ENCODE peak calls at places on chromosomes 12 and 14, in four cellular contexts. U, K, B and N are unnamed samples.

GRCh38 chr12:12210416-12210815 is 56.4 kb downstream of the LRP6 start:
- DNase-seq in U (no peak), K (no peak), B (no peak), N (no peak)

GRCh38 chr14:104794641-104795467 is 694 bp downstream of the AKT1 start:
- DNase-seq in U (no peak), K (no peak), B (no peak), N (no peak)

GRCh38 chr12:20368653-20369163 is 371 bp downstream of the PDE3A start:
- DNase-seq in U (no peak), K (no peak), B (no peak), N (no peak)

GRCh38 chr14:98120831-98121464 is 1151.0 kb downstream of the BCL11B start:
- DNase-seq in U (no peak), K (no peak), B (peak; percentile 43), N (no peak)

GRCh38 chr14:50272498-50272897 is 39.5 kb downstream of the L2HGDH start:
- DNase-seq in U (no peak), K (no peak), B (no peak), N (no peak)

GRCh38 chr14:37122288-37122687 is 50.1 kb downstream of the SLC25A21 start:
- DNase-seq in U (no peak), K (no peak), B (no peak), N (no peak)

GRCh38 chr12:85029456-85029855 is 6.6 kb downstream of the TSPAN19 start:
- DNase-seq in U (no peak), K (no peak), B (no peak), N (no peak)

GRCh38 chr12:110371408-110372055 is 32.0 kb downstream of the ANAPC7 start:
- DNase-seq in U (no peak), K (no peak), B (no peak), N (peak; percentile 70)

GRCh38 chr12:131046813-131047788 is 93.4 kb downstream of the ADGRD1 start:
- DNase-seq in U (no peak), K (no peak), B (no peak), N (no peak)

GRCh38 chr14:52117433-52117832 is 48.6 kb upstream of the NID2 start:
- DNase-seq in U (no peak), K (no peak), B (no peak), N (no peak)

GRCh38 chr12:15194947-15195346 is 26.3 kb downstream of the RERG start:
- DNase-seq in U (no peak), K (no peak), B (no peak), N (no peak)

GRCh38 chr14:78697341-78697740 is 527.2 kb downstream of the NRXN3 start:
- DNase-seq in U (no peak), K (no peak), B (peak; percentile 1), N (no peak)

GRCh38 chr14:95910628-95911027 is 34.0 kb downstream of the TUNAR start:
- DNase-seq in U (no peak), K (no peak), B (no peak), N (no peak)